ENCODE peak calls at places on chromosomes 5 and 9, in eight cellular contexts. One of them, this sample, is unnamed.

GRCh38 chr9:35533398-35533797 is 43.5 kb downstream of the RUSC2 start:
- DNase-seq in HepG2: no peak
- DNase-seq in GM23248: peak
- DNase-seq in substantia nigra: no peak
- DNase-seq in RWPE1: no peak
- DNase-seq in Peyer's patch: no peak
- DNase-seq in endodermal cell: no peak
- DNase-seq in psoas muscle: no peak
- DNase-seq in this sample: no peak

GRCh38 chr5:170753311-170753710 is 30.2 kb upstream of the GABRP start:
- DNase-seq in HepG2: no peak
- DNase-seq in GM23248: no peak
- DNase-seq in substantia nigra: no peak
- DNase-seq in RWPE1: no peak
- DNase-seq in Peyer's patch: no peak
- DNase-seq in endodermal cell: no peak
- DNase-seq in psoas muscle: no peak
- DNase-seq in this sample: no peak

GRCh38 chr9:5042661-5043178 is 57.6 kb downstream of the JAK2 start:
- DNase-seq in HepG2: no peak
- DNase-seq in GM23248: no peak
- DNase-seq in substantia nigra: no peak
- DNase-seq in RWPE1: no peak
- DNase-seq in Peyer's patch: no peak
- DNase-seq in endodermal cell: no peak
- DNase-seq in psoas muscle: no peak
- DNase-seq in this sample: no peak

GRCh38 chr9:35538361-35539234 is 48.7 kb downstream of the RUSC2 start:
- DNase-seq in HepG2: no peak
- DNase-seq in GM23248: peak
- DNase-seq in substantia nigra: peak
- DNase-seq in RWPE1: no peak
- DNase-seq in Peyer's patch: no peak
- DNase-seq in endodermal cell: peak
- DNase-seq in psoas muscle: peak
- DNase-seq in this sample: no peak

GRCh38 chr9:36030871-36031270 is 5.8 kb upstream of the RECK start:
- DNase-seq in HepG2: no peak
- DNase-seq in GM23248: peak
- DNase-seq in substantia nigra: no peak
- DNase-seq in RWPE1: no peak
- DNase-seq in Peyer's patch: no peak
- DNase-seq in endodermal cell: no peak
- DNase-seq in psoas muscle: no peak
- DNase-seq in this sample: no peak

GRCh38 chr5:170741801-170742200 is 41.7 kb upstream of the GABRP start:
- DNase-seq in HepG2: no peak
- DNase-seq in GM23248: no peak
- DNase-seq in substantia nigra: no peak
- DNase-seq in RWPE1: no peak
- DNase-seq in Peyer's patch: no peak
- DNase-seq in endodermal cell: peak
- DNase-seq in psoas muscle: no peak
- DNase-seq in this sample: no peak

GRCh38 chr9:119441338-119441737 is 72.1 kb upstream of the BRINP1 start:
- DNase-seq in HepG2: no peak
- DNase-seq in GM23248: no peak
- DNase-seq in substantia nigra: no peak
- DNase-seq in RWPE1: no peak
- DNase-seq in Peyer's patch: no peak
- DNase-seq in endodermal cell: no peak
- DNase-seq in psoas muscle: no peak
- DNase-seq in this sample: no peak

GRCh38 chr9:115202960-115203751 is 85.2 kb upstream of the TNC start:
- DNase-seq in HepG2: no peak
- DNase-seq in GM23248: peak
- DNase-seq in substantia nigra: no peak
- DNase-seq in RWPE1: no peak
- DNase-seq in Peyer's patch: no peak
- DNase-seq in endodermal cell: no peak
- DNase-seq in psoas muscle: no peak
- DNase-seq in this sample: no peak

GRCh38 chr5:3606121-3606831 is 10.6 kb downstream of the IRX1 start:
- DNase-seq in HepG2: no peak
- DNase-seq in GM23248: peak
- DNase-seq in substantia nigra: no peak
- DNase-seq in RWPE1: no peak
- DNase-seq in Peyer's patch: no peak
- DNase-seq in endodermal cell: peak
- DNase-seq in psoas muscle: no peak
- DNase-seq in this sample: no peak

DNA sequence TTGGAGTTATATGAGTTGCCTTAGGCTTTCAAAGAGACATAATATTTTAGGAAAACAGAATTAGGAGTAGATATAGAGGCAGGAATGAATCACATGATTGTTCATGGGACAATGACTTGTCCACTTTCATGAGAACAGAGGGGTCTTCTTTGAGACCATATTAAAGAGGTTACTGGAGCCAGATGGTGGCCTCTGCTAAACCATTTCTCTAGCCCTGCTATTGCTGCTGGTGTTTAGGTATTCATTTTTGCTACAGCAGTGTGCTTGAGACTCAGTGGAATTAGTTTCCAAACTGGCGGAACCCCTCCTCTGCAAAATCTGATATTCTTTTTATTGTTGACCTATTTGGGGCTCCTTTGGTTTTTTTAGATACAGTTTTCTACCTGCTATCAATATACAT is 31.3 kb downstream of the GRAMD2B start:
- DNase-seq in HepG2: no peak
- DNase-seq in GM23248: no peak
- DNase-seq in substantia nigra: no peak
- DNase-seq in RWPE1: no peak
- DNase-seq in Peyer's patch: no peak
- DNase-seq in endodermal cell: no peak
- DNase-seq in psoas muscle: no peak
- DNase-seq in this sample: no peak
- H3K27ac ChIP-seq in HepG2: no peak
- H3K27ac ChIP-seq in GM23248: peak
- H3K27ac ChIP-seq in substantia nigra: peak
- H3K27ac ChIP-seq in RWPE1: no peak
- H3K27ac ChIP-seq in Peyer's patch: no peak
- H3K27ac ChIP-seq in endodermal cell: no peak
- H3K27ac ChIP-seq in psoas muscle: no peak
- H3K27ac ChIP-seq in this sample: peak

GRCh38 chr9:70470050-70471015 is 55.9 kb upstream of the KLF9 start:
- DNase-seq in HepG2: peak
- DNase-seq in GM23248: peak
- DNase-seq in substantia nigra: no peak
- DNase-seq in RWPE1: no peak
- DNase-seq in Peyer's patch: no peak
- DNase-seq in endodermal cell: no peak
- DNase-seq in psoas muscle: no peak
- DNase-seq in this sample: no peak
- H3K27ac ChIP-seq in HepG2: peak
- H3K27ac ChIP-seq in GM23248: peak
- H3K27ac ChIP-seq in substantia nigra: peak
- H3K27ac ChIP-seq in RWPE1: no peak
- H3K27ac ChIP-seq in Peyer's patch: peak
- H3K27ac ChIP-seq in endodermal cell: no peak
- H3K27ac ChIP-seq in psoas muscle: peak
- H3K27ac ChIP-seq in this sample: no peak

GRCh38 chr5:52727568-52727967 is 60.1 kb upstream of the ITGA1 start:
- DNase-seq in HepG2: no peak
- DNase-seq in GM23248: peak
- DNase-seq in substantia nigra: no peak
- DNase-seq in RWPE1: peak
- DNase-seq in Peyer's patch: no peak
- DNase-seq in endodermal cell: no peak
- DNase-seq in psoas muscle: peak
- DNase-seq in this sample: peak
- H3K27ac ChIP-seq in HepG2: no peak
- H3K27ac ChIP-seq in GM23248: peak
- H3K27ac ChIP-seq in substantia nigra: no peak
- H3K27ac ChIP-seq in RWPE1: no peak
- H3K27ac ChIP-seq in Peyer's patch: peak
- H3K27ac ChIP-seq in endodermal cell: no peak
- H3K27ac ChIP-seq in psoas muscle: no peak
- H3K27ac ChIP-seq in this sample: peak

DNA sequence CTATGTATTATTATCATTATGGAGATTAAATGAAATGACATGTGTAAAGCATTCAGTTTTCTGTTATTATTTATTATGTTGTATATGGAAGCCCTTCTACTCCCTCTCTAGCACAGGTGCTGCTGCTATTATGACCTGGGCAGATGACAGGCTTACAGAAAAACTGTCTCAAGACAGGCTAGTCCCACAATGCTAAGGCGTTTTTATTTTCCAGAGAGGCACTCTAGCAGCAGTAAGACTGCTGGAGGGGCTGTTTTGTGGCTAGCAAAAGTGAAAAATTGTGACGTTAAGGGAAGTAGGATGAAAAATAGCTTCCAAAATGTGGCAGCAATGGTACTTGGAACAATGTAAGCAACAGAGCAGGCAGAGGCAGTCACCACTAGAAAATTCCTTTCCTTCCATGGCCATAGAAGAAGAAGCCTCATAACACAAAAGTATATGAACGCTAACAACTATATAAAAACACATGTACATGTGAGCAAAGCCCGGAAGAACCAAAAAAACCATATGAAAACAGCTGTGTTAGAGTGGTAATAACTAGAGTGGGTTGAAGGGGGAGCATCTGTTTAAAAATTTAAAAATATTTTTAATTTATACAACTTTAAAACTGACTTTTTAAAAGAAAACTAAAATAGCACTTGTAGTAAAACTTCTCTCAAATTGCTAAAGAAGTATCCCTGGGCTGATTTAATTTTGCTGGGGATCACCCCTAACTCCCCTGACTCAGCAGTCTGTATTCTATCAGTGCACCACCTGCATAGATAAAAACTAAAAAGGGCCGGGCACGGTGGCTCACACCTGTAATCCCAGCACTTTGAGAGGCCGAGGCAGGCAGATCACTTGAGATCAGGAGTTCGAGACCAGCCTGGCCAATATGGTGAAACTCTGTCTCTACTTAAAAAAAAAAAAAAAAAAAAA is 30.7 kb downstream of the CLINT1 start:
- DNase-seq in HepG2: no peak
- DNase-seq in GM23248: no peak
- DNase-seq in substantia nigra: no peak
- DNase-seq in RWPE1: no peak
- DNase-seq in Peyer's patch: no peak
- DNase-seq in endodermal cell: no peak
- DNase-seq in psoas muscle: no peak
- DNase-seq in this sample: no peak
- H3K27ac ChIP-seq in HepG2: no peak
- H3K27ac ChIP-seq in GM23248: no peak
- H3K27ac ChIP-seq in substantia nigra: no peak
- H3K27ac ChIP-seq in RWPE1: peak
- H3K27ac ChIP-seq in Peyer's patch: no peak
- H3K27ac ChIP-seq in endodermal cell: no peak
- H3K27ac ChIP-seq in psoas muscle: peak
- H3K27ac ChIP-seq in this sample: no peak

DNA sequence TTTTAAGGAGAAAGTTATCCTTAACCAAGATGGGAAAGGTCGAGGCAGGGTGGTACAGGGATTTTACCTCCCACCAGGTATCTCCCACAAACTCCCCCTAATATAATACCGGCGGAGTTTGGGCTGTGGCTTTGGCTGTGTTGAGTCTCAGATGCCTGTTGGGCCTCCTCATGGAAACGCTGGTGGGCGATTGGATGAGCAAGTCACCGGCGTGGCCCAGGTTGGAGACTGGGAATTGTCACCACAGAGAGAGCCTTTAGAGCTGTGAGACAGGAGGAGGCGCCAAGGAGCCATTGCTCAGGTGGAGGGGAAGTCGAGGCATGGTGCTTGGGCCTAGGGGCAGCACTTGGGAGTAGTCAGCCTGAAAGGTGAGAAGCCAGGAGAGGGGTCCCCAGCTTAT is 3.4 kb upstream of the CAMSAP1 start:
- DNase-seq in HepG2: no peak
- DNase-seq in GM23248: no peak
- DNase-seq in substantia nigra: no peak
- DNase-seq in RWPE1: no peak
- DNase-seq in Peyer's patch: no peak
- DNase-seq in endodermal cell: no peak
- DNase-seq in psoas muscle: no peak
- DNase-seq in this sample: no peak
- H3K27ac ChIP-seq in HepG2: no peak
- H3K27ac ChIP-seq in GM23248: no peak
- H3K27ac ChIP-seq in substantia nigra: no peak
- H3K27ac ChIP-seq in RWPE1: no peak
- H3K27ac ChIP-seq in Peyer's patch: no peak
- H3K27ac ChIP-seq in endodermal cell: no peak
- H3K27ac ChIP-seq in psoas muscle: no peak
- H3K27ac ChIP-seq in this sample: no peak

GRCh38 chr9:96382839-96383164 is 709 bp downstream of the SLC35D2 start:
- DNase-seq in HepG2: no peak
- DNase-seq in GM23248: no peak
- DNase-seq in substantia nigra: no peak
- DNase-seq in RWPE1: no peak
- DNase-seq in Peyer's patch: no peak
- DNase-seq in endodermal cell: no peak
- DNase-seq in psoas muscle: no peak
- DNase-seq in this sample: no peak
- H3K27ac ChIP-seq in HepG2: peak
- H3K27ac ChIP-seq in GM23248: no peak
- H3K27ac ChIP-seq in substantia nigra: peak
- H3K27ac ChIP-seq in RWPE1: peak
- H3K27ac ChIP-seq in Peyer's patch: peak
- H3K27ac ChIP-seq in endodermal cell: no peak
- H3K27ac ChIP-seq in psoas muscle: peak
- H3K27ac ChIP-seq in this sample: peak

GRCh38 chr9:127119319-127119709 is 3.1 kb downstream of the ANGPTL2 start:
- DNase-seq in HepG2: no peak
- DNase-seq in GM23248: no peak
- DNase-seq in substantia nigra: no peak
- DNase-seq in RWPE1: no peak
- DNase-seq in Peyer's patch: no peak
- DNase-seq in endodermal cell: no peak
- DNase-seq in psoas muscle: no peak
- DNase-seq in this sample: no peak
- H3K27ac ChIP-seq in HepG2: no peak
- H3K27ac ChIP-seq in GM23248: no peak
- H3K27ac ChIP-seq in substantia nigra: peak
- H3K27ac ChIP-seq in RWPE1: no peak
- H3K27ac ChIP-seq in Peyer's patch: no peak
- H3K27ac ChIP-seq in endodermal cell: no peak
- H3K27ac ChIP-seq in psoas muscle: peak
- H3K27ac ChIP-seq in this sample: no peak

GRCh38 chr9:89020754-89021153 is 29.5 kb downstream of the S1PR3 start:
- DNase-seq in HepG2: no peak
- DNase-seq in GM23248: no peak
- DNase-seq in substantia nigra: no peak
- DNase-seq in RWPE1: no peak
- DNase-seq in Peyer's patch: no peak
- DNase-seq in endodermal cell: no peak
- DNase-seq in psoas muscle: no peak
- DNase-seq in this sample: no peak
- H3K27ac ChIP-seq in HepG2: no peak
- H3K27ac ChIP-seq in GM23248: no peak
- H3K27ac ChIP-seq in substantia nigra: no peak
- H3K27ac ChIP-seq in RWPE1: no peak
- H3K27ac ChIP-seq in Peyer's patch: no peak
- H3K27ac ChIP-seq in endodermal cell: no peak
- H3K27ac ChIP-seq in psoas muscle: no peak
- H3K27ac ChIP-seq in this sample: no peak

This sample was measured in epithelial cell of prostate.